ENCODE peak calls at places on chromosomes 4 and X, in eight cellular contexts. V, F, M, T, N, Z, E and G are unnamed samples.

GRCh38 chrX:151815461-151815860 is 80.9 kb downstream of the CNGA2 start:
- DNase-seq in V (no peak), F (no peak), M (no peak), T (no peak), N (no peak), Z (no peak), E (no peak), G (no peak)

GRCh38 chrX:15468036-15468435 is 25.1 kb downstream of the PIR start:
- DNase-seq in V (no peak), F (no peak), M (no peak), T (no peak), N (no peak), Z (no peak), E (no peak), G (no peak)

GRCh38 chr4:156609421-156609820 is 362.2 kb downstream of the PDGFC start:
- DNase-seq in V (no peak), F (no peak), M (no peak), T (no peak), N (no peak), Z (no peak), E (no peak), G (no peak)

GRCh38 chr4:78032446-78032845 is 24.7 kb upstream of the FRAS1 start:
- DNase-seq in V (peak; percentile 8), F (no peak), M (no peak), T (no peak), N (no peak), Z (no peak), E (no peak), G (no peak)

GRCh38 chr4:165974647-165975335 is 101.8 kb downstream of the TLL1 start:
- DNase-seq in V (no peak), F (no peak), M (no peak), T (no peak), N (no peak), Z (no peak), E (no peak), G (no peak)

GRCh38 chrX:110089656-110090404 is 86.9 kb downstream of the TMEM164 start:
- DNase-seq in V (no peak), F (no peak), M (no peak), T (no peak), N (no peak), Z (no peak), E (no peak), G (no peak)

GRCh38 chrX:147803948-147804347 is 107.8 kb upstream of the FMR1 start:
- DNase-seq in V (peak; percentile 15), F (no peak), M (no peak), T (no peak), N (no peak), Z (no peak), E (no peak), G (no peak)

GRCh38 chrX:131741103-131741581 is 197.3 kb downstream of the OR13H1 start:
- DNase-seq in V (no peak), F (no peak), M (no peak), T (no peak), N (peak; percentile 71), Z (no peak), E (peak; percentile 83), G (peak; percentile 11)

GRCh38 chr4:130849985-130850632 is 1754.2 kb downstream of the C4orf33 start:
- DNase-seq in V (no peak), F (no peak), M (peak; percentile 46), T (no peak), N (no peak), Z (no peak), E (no peak), G (no peak)

GRCh38 chr4:127179451-127180087 is 453.2 kb upstream of the INTU start:
- DNase-seq in V (no peak), F (no peak), M (no peak), T (no peak), N (no peak), Z (no peak), E (no peak), G (no peak)

GRCh38 chrX:132876509-132876837 is 82.0 kb downstream of the HS6ST2 start:
- DNase-seq in V (peak; percentile 59), F (no peak), M (no peak), T (no peak), N (no peak), Z (no peak), E (no peak), G (no peak)

GRCh38 chr4:91653067-91653466 is 650.7 kb upstream of the GRID2 start:
- DNase-seq in V (no peak), F (no peak), M (no peak), T (no peak), N (no peak), Z (no peak), E (no peak), G (no peak)

GRCh38 chr4:164193676-164194075 is 560.3 kb upstream of the SMIM31 start:
- DNase-seq in V (no peak), F (no peak), M (no peak), T (no peak), N (no peak), Z (no peak), E (no peak), G (no peak)

GRCh38 chr4:56320293-56320692 is 67.0 kb downstream of the AASDH start:
- DNase-seq in V (no peak), F (no peak), M (no peak), T (no peak), N (no peak), Z (no peak), E (no peak), G (no peak)

GRCh38 chrX:39439910-39440733 is 638.9 kb downstream of the MID1IP1 start:
- DNase-seq in V (no peak), F (peak; percentile 13), M (no peak), T (peak; percentile 53), N (no peak), Z (no peak), E (no peak), G (no peak)

GRCh38 chr4:6520978-6521377 is 48.6 kb upstream of the PPP2R2C start:
- DNase-seq in V (no peak), F (no peak), M (no peak), T (no peak), N (no peak), Z (no peak), E (no peak), G (no peak)

GRCh38 chr4:40306203-40306602 is 28.9 kb upstream of the CHRNA9 start:
- DNase-seq in V (no peak), F (no peak), M (no peak), T (no peak), N (no peak), Z (no peak), E (no peak), G (no peak)

GRCh38 chr4:165369522-165369921 is 9.3 kb upstream of the CPE start:
- DNase-seq in V (no peak), F (no peak), M (no peak), T (no peak), N (no peak), Z (no peak), E (no peak), G (no peak)

GRCh38 chr4:74671074-74671698 is 123.1 kb downstream of the BTC start:
- DNase-seq in V (peak; percentile 64), F (peak; percentile 40), M (no peak), T (peak; percentile 57), N (no peak), Z (peak; percentile 42), E (peak; percentile 0), G (peak; percentile 2)

GRCh38 chrX:13387656-13388421 is 68.0 kb upstream of the ATXN3L start:
- DNase-seq in V (no peak), F (no peak), M (no peak), T (peak; percentile 34), N (peak; percentile 16), Z (no peak), E (no peak), G (no peak)

GRCh38 chr4:174522183-174523002 is at the start of gene HPGD:
- DNase-seq in V (peak; percentile 48), F (peak; percentile 64), M (peak; percentile 78), T (peak; percentile 61), N (peak; percentile 30), Z (peak; percentile 41), E (peak; percentile 47), G (no peak)

GRCh38 chr4:142416711-142417275 is 429.3 kb downstream of the INPP4B start:
- DNase-seq in V (no peak), F (no peak), M (no peak), T (no peak), N (no peak), Z (no peak), E (no peak), G (no peak)